ENCODE peak calls at places on chromosomes 3 and 15, in eight cellular contexts. R, G, V, U, O, S, B and P are unnamed samples.
A peak's percentile ranks its signal among the peaks of the same experiment; 100 is the strongest.

GRCh38 chr3:143135150-143135549 is 15.6 kb downstream of the CHST2 start:
- DNase-seq in O (no peak), B (no peak), R (peak; percentile 19), S (no peak), G (no peak), U (no peak), V (no peak), P (no peak)

GRCh38 chr3:66195347-66195783 is 25.4 kb upstream of the SLC25A26 start:
- DNase-seq in R (no peak), O (peak; percentile 50), S (no peak), B (peak; percentile 15), U (no peak), G (peak; percentile 72), V (peak; percentile 19), P (no peak)

GRCh38 chr3:154018100-154018696 is 103.0 kb upstream of the ARHGEF26 start:
- DNase-seq in O (peak; percentile 34), V (no peak), U (no peak), S (peak; percentile 49), B (peak; percentile 19), R (peak; percentile 11), G (no peak), P (no peak)

GRCh38 chr3:186281172-186281571 is 80.9 kb downstream of the DGKG start:
- DNase-seq in U (no peak), G (no peak), S (no peak), O (no peak), B (no peak), R (no peak), V (no peak), P (no peak)

GRCh38 chr3:76096036-76096435 is 310.7 kb upstream of the ZNF717 start:
- DNase-seq in U (no peak), G (no peak), B (no peak), S (no peak), R (no peak), V (no peak), O (no peak), P (no peak)

GRCh38 chr3:16427309-16427965 is 86.1 kb downstream of the RFTN1 start:
- DNase-seq in G (peak; percentile 53), B (peak; percentile 14), S (no peak), U (peak; percentile 49), R (no peak), O (no peak), V (peak; percentile 28), P (no peak)

GRCh38 chr3:182490601-182491485 is 302.5 kb upstream of the ATP11B start:
- DNase-seq in U (no peak), V (no peak), R (peak; percentile 5), O (no peak), S (no peak), B (no peak), G (no peak), P (no peak)

GRCh38 chr3:15557511-15557946 is 36.0 kb upstream of the COLQ start:
- DNase-seq in G (no peak), U (peak; percentile 62), O (no peak), V (peak; percentile 40), R (peak; percentile 28), S (no peak), B (peak; percentile 66), P (peak; percentile 3)

GRCh38 chr3:112459750-112460149 is 39.5 kb downstream of the BTLA start:
- DNase-seq in R (no peak), S (no peak), B (no peak), U (no peak), G (no peak), O (no peak), V (no peak), P (no peak)

GRCh38 chr15:39287322-39288195 is 293.3 kb upstream of the THBS1 start:
- DNase-seq in U (no peak), G (no peak), S (no peak), V (no peak), O (no peak), R (no peak), B (no peak), P (no peak)

GRCh38 chr3:56838441-56838840 is 36.7 kb upstream of the ARHGEF3 start:
- DNase-seq in G (no peak), V (no peak), B (no peak), U (no peak), R (no peak), O (no peak), S (no peak), P (no peak)

GRCh38 chr3:176757440-176757839 is 439.8 kb downstream of the TBL1XR1 start:
- DNase-seq in B (no peak), V (no peak), S (no peak), O (no peak), U (no peak), G (no peak), R (no peak), P (no peak)

GRCh38 chr15:89998141-89998661 is 2.9 kb upstream of the ZNF710 start:
- DNase-seq in O (no peak), V (no peak), S (no peak), U (no peak), G (no peak), B (no peak), R (peak; percentile 92), P (no peak)
- TF ChIP-seq POLR2A in O (no peak), V (no peak), S (no peak), U (no peak), G (no peak), B (no peak), R (peak; percentile 18), P (no peak)

DNA sequence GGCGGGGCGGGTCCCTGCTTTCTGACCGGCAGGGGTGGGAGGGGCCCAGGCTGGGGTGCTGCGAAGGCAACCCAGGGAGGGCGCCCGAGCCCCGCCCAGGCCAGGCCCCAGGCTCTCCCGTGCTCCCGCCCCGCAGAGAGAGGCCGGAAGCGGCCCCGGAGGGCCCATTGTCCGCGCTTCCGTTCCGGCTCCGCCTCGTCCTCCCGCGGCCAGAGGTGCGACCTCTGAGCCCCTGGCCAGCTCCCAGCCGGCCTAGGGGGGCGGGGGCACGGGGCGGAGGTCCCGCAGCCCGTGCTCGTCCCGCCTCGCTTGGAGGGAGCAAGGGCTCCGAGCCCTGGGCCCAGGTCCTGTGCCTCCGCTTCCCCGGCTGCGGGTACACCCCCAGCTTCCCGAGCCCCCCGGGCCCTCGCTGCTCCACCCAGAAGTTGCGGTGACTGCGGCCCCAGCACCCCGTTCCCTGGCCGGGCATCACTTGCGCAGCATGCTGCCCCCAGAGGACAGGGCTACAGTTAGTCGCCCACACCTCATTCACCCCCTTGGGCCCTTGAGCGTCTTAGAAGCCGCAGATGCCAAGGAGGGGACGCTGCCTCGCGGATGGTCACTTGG is 20.4 kb upstream of the PLXND1 start:
- DNase-seq in O (peak; percentile 94), R (peak; percentile 89), U (no peak), V (peak; percentile 91), S (peak; percentile 97), B (peak; percentile 96), G (peak; percentile 98), P (peak; percentile 40)
- TF ChIP-seq CTCF in O (no peak), R (no peak), U (no peak), V (peak; percentile 27), S (peak; percentile 24), B (no peak), G (peak; percentile 18), P (no peak)

DNA sequence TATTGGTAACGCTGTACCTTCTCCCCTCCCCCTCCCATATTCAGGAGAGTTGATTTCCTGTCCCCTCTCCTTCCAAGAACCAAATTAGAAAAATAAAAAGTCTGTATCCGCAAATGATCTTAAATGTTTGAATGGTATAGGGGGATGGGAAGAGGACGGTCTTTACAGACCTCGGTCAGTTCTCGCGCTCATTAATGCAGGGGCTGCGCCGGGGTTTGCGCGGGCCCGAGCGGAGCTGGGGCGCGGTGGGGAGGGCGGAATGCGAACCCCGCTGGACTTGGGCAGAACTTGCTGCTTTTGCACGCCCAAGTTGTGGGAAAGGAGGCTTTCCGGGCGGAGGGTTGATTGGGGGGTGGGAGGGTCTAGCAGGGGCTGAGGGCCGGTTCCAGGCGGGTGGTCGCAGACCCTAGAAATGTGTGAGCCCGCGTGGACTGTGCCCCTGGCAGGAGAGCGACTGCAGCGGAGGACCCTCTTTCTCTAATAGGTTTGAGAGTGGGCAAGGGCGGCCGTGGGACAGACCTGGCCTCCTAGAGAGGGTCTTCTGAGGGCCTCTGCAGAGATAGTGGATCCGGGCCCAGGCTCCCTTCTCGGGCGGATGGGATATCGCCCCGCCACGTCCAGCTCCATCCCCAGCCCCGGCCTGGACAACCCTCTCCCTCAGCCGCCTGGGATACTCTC is 11.1 kb downstream of the NR2F2 start:
- DNase-seq in S (no peak), R (no peak), B (no peak), G (no peak), V (no peak), U (no peak), O (no peak), P (no peak)
- TF ChIP-seq POLR2A in S (no peak), R (no peak), B (no peak), G (no peak), V (no peak), U (no peak), O (no peak), P (no peak)

DNA sequence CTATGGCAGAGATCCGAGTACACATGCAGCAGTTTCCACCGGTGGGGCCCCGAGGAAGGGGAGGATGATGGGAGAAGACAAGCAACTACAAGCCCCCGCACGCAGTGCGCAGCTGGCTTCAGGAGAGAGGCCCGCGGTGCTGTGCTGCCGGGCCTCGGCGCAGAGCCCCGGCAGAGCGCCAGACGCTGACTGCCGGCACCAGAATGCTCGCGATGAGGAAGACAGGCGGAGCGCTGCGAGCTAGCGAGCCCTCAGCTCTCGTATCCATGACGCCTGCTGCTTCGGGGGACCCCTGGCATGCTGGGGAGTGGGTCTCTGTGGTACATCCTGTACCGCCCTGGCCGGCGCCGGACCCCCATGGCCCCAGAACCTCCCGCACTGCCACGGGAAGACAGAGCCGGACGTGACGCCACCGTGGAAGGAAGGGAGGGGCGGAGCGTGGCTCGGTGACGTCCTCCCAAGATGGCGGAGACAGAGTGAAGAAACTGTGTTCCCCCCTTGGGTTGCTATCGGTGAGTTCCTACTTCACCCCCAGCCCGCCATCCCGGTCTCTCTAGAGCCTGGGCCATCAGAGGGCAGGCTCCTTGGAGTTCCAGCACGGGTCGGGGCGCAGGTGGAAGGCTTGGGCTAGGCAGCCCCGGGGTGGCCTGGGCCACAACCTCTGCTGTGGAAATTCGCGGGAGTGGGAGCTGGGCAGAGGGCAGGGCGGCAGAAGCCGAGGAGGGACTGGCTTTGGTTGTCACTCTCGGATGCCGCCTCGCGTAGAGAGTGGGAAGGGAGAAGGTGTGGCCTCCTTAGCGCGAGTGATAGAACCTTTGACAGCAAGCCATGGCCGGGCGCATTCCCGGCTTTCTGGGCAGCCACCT is at the start of gene MYNN:
- DNase-seq in V (peak; percentile 88), G (peak; percentile 94), O (peak; percentile 96), U (peak; percentile 91), R (peak; percentile 60), B (peak; percentile 95), S (peak; percentile 98), P (peak; percentile 73)
- TF ChIP-seq CTCF in V (no peak), G (no peak), O (no peak), U (no peak), R (no peak), B (no peak), S (no peak), P (no peak)

GRCh38 chr15:35545825-35546580 is at the start of gene DPH6:
- DNase-seq in G (peak; percentile 93), R (peak; percentile 14), S (peak; percentile 96), B (peak; percentile 82), U (peak; percentile 64), V (peak; percentile 67), O (peak; percentile 91), P (no peak)
- TF ChIP-seq POLR2A in G (peak; percentile 85), R (peak; percentile 50), S (no peak), B (peak; percentile 72), U (no peak), V (peak; percentile 68), O (peak; percentile 59), P (peak; percentile 25)

GRCh38 chr3:36132214-36132613 is 248.1 kb upstream of the STAC start:
- DNase-seq in U (no peak), G (no peak), V (no peak), B (no peak), R (no peak), O (no peak), S (no peak), P (no peak)
- TF ChIP-seq CTCF in U (no peak), G (no peak), V (no peak), B (no peak), R (no peak), O (no peak), S (no peak), P (no peak)